ENCODE peak calls at places on chromosomes 11 and 22, in four cellular contexts. D is breast epithelium, S is mucosa of descending colon, G is body of pancreas. B is an unnamed sample. For H3K4me1 and H3K9me3, the result is how much of the 10 kb centered on the place peaks cover.

GRCh38 chr22:43446881-43447280 is 35.1 kb downstream of the MPPED1 start:
- DNase-seq in D (no peak), S (no peak), G (peak), B (no peak)

GRCh38 chr11:114562166-114562916 is 2.7 kb upstream of the NXPE1 start:
- DNase-seq in D (no peak), S (no peak), G (no peak), B (no peak)

GRCh38 chr11:83195176-83195531 is 1.6 kb downstream of the ANKRD42 start:
- DNase-seq in D (no peak), S (no peak), G (no peak), B (no peak)

GRCh38 chr22:36171941-36172340 is 11.4 kb upstream of the APOL3 start:
- DNase-seq in D (no peak), S (no peak), G (no peak), B (no peak)

GRCh38 chr11:110759972-110760381 is 47.7 kb upstream of the ARHGAP20 start:
- DNase-seq in D (no peak), S (peak), G (no peak), B (no peak)

GRCh38 chr11:12478743-12479142 is 101.4 kb downstream of the PARVA start:
- DNase-seq in D (peak), S (no peak), G (no peak), B (no peak)

GRCh38 chr11:134676516-134677287 is 264.7 kb upstream of the B3GAT1 start:
- DNase-seq in D (no peak), S (no peak), G (no peak), B (no peak)

GRCh38 chr11:120105576-120105975 is 32.3 kb downstream of the TRIM29 start:
- DNase-seq in D (no peak), S (no peak), G (no peak), B (peak)

GRCh38 chr11:130894322-130895025 is 21.8 kb downstream of the SNX19 start:
- DNase-seq in D (peak), S (peak), G (peak), B (peak)

GRCh38 chr11:108587109-108587508 is 6.5 kb downstream of the EXPH5 start:
- DNase-seq in D (no peak), S (no peak), G (no peak), B (no peak)

GRCh38 chr22:29727248-29727551 is 7.4 kb downstream of the CABP7 start:
- DNase-seq in D (no peak), S (peak), G (peak), B (peak)

GRCh38 chr22:47323518-47323917 is 561.1 kb downstream of the TBC1D22A start:
- DNase-seq in D (no peak), S (no peak), G (no peak), B (no peak)

GRCh38 chr11:112520293-112520692 is 259.6 kb upstream of the PLET1 start:
- DNase-seq in D (no peak), S (no peak), G (no peak), B (no peak)

GRCh38 chr11:18361154-18361553 is 33.2 kb upstream of the LDHA start:
- DNase-seq in D (no peak), S (no peak), G (no peak), B (no peak)

GRCh38 chr11:130146797-130147196 is 12.8 kb upstream of the ST14 start:
- DNase-seq in D (peak), S (peak), G (peak), B (no peak)

GRCh38 chr11:20274031-20274430 is 89.5 kb upstream of the HTATIP2 start:
- DNase-seq in D (no peak), S (no peak), G (no peak), B (no peak)

GRCh38 chr22:23722724-23723123 is 28.2 kb downstream of the ZNF70 start:
- DNase-seq in D (no peak), S (no peak), G (no peak), B (no peak)

GRCh38 chr11:121688860-121689614 is 236.3 kb upstream of the SORL1-AS1 start:
- DNase-seq in D (no peak), S (no peak), G (peak), B (no peak)

GRCh38 chr11:7605544-7605943 is 67.8 kb downstream of the CYB5R2 start:
- DNase-seq in D (no peak), S (no peak), G (peak), B (no peak)

GRCh38 chr11:22479986-22480740 is 142.0 kb downstream of the SLC17A6 start:
- DNase-seq in D (no peak), S (no peak), G (no peak), B (no peak)

GRCh38 chr11:69382131-69383128 is 88.5 kb downstream of the MYEOV start:
- DNase-seq in D (no peak), S (peak), G (peak), B (peak)

GRCh38 chr11:114366331-114367243 is 33.7 kb downstream of the C11orf71 start:
- DNase-seq in D (no peak), S (no peak), G (no peak), B (no peak)

GRCh38 chr11:67345949-67346819 is 7.2 kb downstream of the POLD4 start:
- DNase-seq in D (no peak), S (peak), G (peak), B (no peak)

GRCh38 chr11:94968334-94968958 is 4.9 kb downstream of the CWC15 start:
- DNase-seq in D (no peak), S (no peak), G (no peak), B (no peak)

GRCh38 chr22:41442240-41442792 is 4.3 kb downstream of the TOB2 start:
- DNase-seq in D (no peak), S (no peak), G (no peak), B (no peak)

GRCh38 chr11:93500759-93501158 is 42.4 kb downstream of the SMCO4 start:
- DNase-seq in D (no peak), S (no peak), G (no peak), B (peak)

GRCh38 chr11:86251285-86251830 is 6.8 kb downstream of the EED start:
- DNase-seq in D (no peak), S (no peak), G (no peak), B (no peak)

GRCh38 chr22:41229215-41229614 is 11.5 kb downstream of the CHADL start:
- DNase-seq in D (no peak), S (no peak), G (no peak), B (no peak)

GRCh38 chr11:86916330-86916729 is 38.9 kb downstream of the FZD4 start:
- DNase-seq in D (no peak), S (no peak), G (no peak), B (no peak)

GRCh38 chr22:45240810-45241631 is at the start of gene KIAA0930:
- DNase-seq in D (peak), S (peak), G (peak), B (peak)

GRCh38 chr11:114479331-114479730 is 40.1 kb downstream of the REXO2 start:
- DNase-seq in D (no peak), S (no peak), G (no peak), B (no peak)

GRCh38 chr22:20520093-20520511 is 12.7 kb downstream of the MED15 start:
- DNase-seq in D (no peak), S (no peak), G (no peak), B (no peak)

GRCh38 chr11:34135439-34135838 is 30.0 kb downstream of the NAT10 start:
- DNase-seq in D (no peak), S (no peak), G (no peak), B (no peak)

GRCh38 chr22:36055376-36056310 is 27.0 kb upstream of the RBFOX2 start:
- DNase-seq in D (no peak), S (no peak), G (no peak), B (no peak)

GRCh38 chr22:31062566-31063230 is 18.4 kb upstream of the SMTN start:
- DNase-seq in D (no peak), S (no peak), G (no peak), B (no peak)

GRCh38 chr11:61948505-61948904 is 1.6 kb upstream of the BEST1 start:
- DNase-seq in D (no peak), S (no peak), G (no peak), B (no peak)

GRCh38 chr11:18754308-18754707 is 28.3 kb upstream of the IGSF22 start:
- DNase-seq in D (no peak), S (no peak), G (no peak), B (no peak)

GRCh38 chr11:2298795-2299747 is 2.6 kb downstream of the C11orf21 start:
- DNase-seq in D (peak), S (peak), G (peak), B (peak)

GRCh38 chr11:116466231-116466630 is 306.6 kb downstream of the BUD13 start:
- DNase-seq in D (no peak), S (no peak), G (no peak), B (no peak)

GRCh38 chr11:127247261-127247660 is 246.7 kb upstream of the KIRREL3 start:
- DNase-seq in D (no peak), S (no peak), G (no peak), B (no peak)

GRCh38 chr11:14637868-14638409 is 5.7 kb upstream of the PDE3B start:
- DNase-seq in D (no peak), S (no peak), G (no peak), B (no peak)
- H3K4me1 ChIP-seq in D (under half), S (under half), G (under half), B (under half)

GRCh38 chr11:119095066-119095880 is 6.4 kb downstream of the DPAGT1 start:
- DNase-seq in D (peak), S (peak), G (peak), B (peak)
- TF ChIP-seq CTCF in D (peak), S (no peak), G (no peak), B (peak)

GRCh38 chr11:117612111-117612510 is 184.9 kb downstream of the DSCAML1 start:
- DNase-seq in D (no peak), S (no peak), G (no peak), B (no peak)
- H3K9me3 ChIP-seq in D (under half), S (under half), G (under half), B (under half)

DNA sequence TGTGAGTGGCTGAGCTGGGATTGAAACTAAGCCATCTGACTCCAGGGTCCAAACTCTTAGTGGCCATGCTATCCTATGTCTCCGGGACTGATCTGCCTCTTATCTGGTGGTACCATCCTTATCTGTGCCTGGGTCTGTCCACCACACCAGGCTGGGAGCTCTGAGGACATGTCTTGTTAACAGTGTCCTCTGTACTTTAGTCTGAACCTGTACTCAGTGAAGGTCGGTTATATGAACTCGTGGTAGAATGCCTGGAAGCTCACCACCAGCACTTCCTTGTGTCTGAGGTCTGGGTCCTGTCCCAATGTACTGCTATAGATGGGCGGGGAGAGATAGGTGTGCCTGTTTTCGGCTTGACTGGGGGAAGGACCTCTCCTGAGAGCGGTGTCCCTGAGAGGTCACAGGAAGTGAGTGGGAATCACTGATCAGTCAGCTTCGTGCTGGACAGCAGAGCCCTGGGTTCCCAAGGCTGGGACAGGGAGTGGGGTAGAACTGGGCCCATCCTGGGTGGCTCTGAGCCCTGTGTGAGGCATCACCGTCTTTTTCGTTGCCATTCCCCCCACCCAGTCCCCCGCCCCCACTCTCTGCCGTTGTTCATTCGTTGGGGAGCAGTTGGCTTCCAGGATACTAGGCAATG is 8.9 kb downstream of the MYO7A start:
- DNase-seq in D (no peak), S (no peak), G (no peak), B (no peak)
- H3K4me1 ChIP-seq in D (under half), S (under half), G (under half), B (under half)

DNA sequence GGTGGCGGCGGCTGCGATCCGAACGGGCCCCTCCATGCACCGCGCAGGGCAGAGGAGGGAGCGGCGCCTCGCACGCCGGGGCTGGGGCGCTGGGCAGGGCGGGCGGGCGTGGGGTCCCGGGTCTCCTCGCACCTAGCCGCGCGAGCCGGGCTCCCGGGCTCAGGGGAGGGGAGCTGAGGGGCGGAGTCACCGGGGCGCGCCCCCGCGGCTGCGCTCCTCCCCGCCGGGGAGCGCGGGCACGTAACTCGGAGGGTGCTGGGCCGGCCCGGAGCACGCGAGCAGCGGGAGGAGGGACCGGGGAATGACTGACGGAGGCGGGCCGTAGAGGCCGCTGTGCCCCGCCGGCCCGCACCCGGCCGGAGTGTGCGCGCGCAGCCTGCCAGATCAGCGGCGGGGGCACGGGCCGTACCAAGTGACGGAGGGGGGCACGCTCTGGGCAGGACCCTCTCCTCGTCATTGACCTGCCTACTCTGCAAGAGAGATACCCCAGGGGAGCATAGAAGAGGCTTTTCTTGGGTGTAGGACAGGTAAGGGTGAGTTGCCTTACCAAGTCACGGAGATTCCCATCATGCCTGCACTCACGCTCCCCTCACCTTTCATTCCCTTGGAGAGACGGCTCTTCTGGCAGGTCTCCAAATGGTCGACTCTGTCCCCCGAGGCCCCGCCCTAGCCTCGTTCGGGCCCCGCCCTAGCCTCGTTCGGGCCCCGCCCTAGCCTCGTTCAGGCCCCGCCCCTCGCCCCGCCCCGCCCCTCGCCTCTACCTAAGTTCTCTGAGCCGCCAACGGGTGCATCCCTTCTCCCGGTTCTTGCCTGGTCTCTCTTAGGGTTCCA is at the start of gene CDON:
- DNase-seq in D (peak), S (peak), G (peak), B (peak)
- TF ChIP-seq CTCF in D (peak), S (no peak), G (no peak), B (no peak)

DNA sequence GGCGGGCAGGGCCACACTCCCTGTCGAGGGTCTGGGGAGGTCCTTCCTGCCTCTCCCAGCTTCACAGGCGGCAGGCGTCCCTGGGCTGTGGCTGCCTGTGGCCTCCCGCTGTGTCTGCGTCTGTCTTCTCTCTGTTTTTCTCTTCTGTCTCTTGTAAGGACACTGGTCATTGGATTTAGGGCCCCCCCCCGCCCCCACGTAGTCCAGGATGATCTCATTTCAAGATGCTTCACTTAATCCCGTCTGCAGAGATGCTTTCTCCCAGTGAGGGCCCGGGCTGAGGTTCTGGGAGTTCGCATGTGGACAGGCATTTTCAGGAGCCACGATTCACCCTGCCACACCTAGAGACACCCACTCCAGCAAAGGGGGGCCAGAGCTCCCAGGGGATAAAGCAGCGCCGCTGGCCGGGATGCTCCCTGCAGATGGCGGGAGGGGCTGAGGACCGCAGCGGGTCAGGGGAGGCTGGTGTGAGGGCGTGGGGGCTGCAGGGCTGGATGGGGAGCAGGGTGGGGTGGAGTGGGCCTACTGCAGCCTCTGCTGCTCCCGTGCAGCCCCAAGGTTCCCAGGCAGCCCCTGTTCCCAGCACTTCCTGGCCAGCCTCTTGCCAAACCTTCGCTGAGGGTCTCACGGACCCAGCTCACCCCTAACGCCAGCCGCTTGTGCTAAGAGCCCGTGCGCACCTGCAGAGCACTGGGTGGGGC is 12.9 kb downstream of the MUC5B start:
- DNase-seq in D (no peak), S (peak), G (peak), B (no peak)
- H3K9me3 ChIP-seq in D (under half), S (under half), G (under half), B (under half)